ENCODE peak calls at places on chromosome 10, in eight cellular contexts. One of them, this sample, is unnamed.

GRCh38 chr10:43844236-43844635 is 195.6 kb upstream of the ZNF32 start:
- DNase-seq in suprapubic skin: no peak
- DNase-seq in tibial nerve: no peak
- DNase-seq in fibroblast of lung: no peak
- DNase-seq in fibroblast of mammary gland: no peak
- DNase-seq in BE2C: no peak
- DNase-seq in cardiac muscle cell: no peak
- DNase-seq in heart right ventricle: no peak
- DNase-seq in this sample: no peak

GRCh38 chr10:110790913-110791525 is 80.7 kb upstream of the PDCD4 start:
- DNase-seq in fibroblast of lung: no peak
- DNase-seq in tibial nerve: no peak
- DNase-seq in heart right ventricle: no peak
- DNase-seq in fibroblast of mammary gland: no peak
- DNase-seq in cardiac muscle cell: no peak
- DNase-seq in BE2C: no peak
- DNase-seq in suprapubic skin: no peak
- DNase-seq in this sample: no peak

GRCh38 chr10:11716704-11717103 is 25.5 kb upstream of the ECHDC3 start:
- DNase-seq in cardiac muscle cell: no peak
- DNase-seq in fibroblast of mammary gland: no peak
- DNase-seq in fibroblast of lung: no peak
- DNase-seq in BE2C: no peak
- DNase-seq in heart right ventricle: no peak
- DNase-seq in tibial nerve: no peak
- DNase-seq in suprapubic skin: no peak
- DNase-seq in this sample: no peak

GRCh38 chr10:59342723-59343122 is 19.6 kb downstream of the FAM13C start:
- DNase-seq in BE2C: no peak
- DNase-seq in fibroblast of lung: no peak
- DNase-seq in tibial nerve: no peak
- DNase-seq in suprapubic skin: no peak
- DNase-seq in heart right ventricle: no peak
- DNase-seq in cardiac muscle cell: no peak
- DNase-seq in fibroblast of mammary gland: no peak
- DNase-seq in this sample: no peak

GRCh38 chr10:86413046-86413728 is 46.6 kb upstream of the GRID1 start:
- DNase-seq in suprapubic skin: no peak
- DNase-seq in heart right ventricle: no peak
- DNase-seq in tibial nerve: no peak
- DNase-seq in fibroblast of mammary gland: no peak
- DNase-seq in BE2C: no peak
- DNase-seq in fibroblast of lung: peak; percentile 57
- DNase-seq in cardiac muscle cell: peak; percentile 54
- DNase-seq in this sample: peak; percentile 44

GRCh38 chr10:22320591-22321155 is at the start of gene BMI1:
- DNase-seq in tibial nerve: peak; percentile 73
- DNase-seq in BE2C: peak; percentile 84
- DNase-seq in suprapubic skin: peak; percentile 82
- DNase-seq in cardiac muscle cell: peak; percentile 89
- DNase-seq in fibroblast of lung: peak; percentile 77
- DNase-seq in fibroblast of mammary gland: peak; percentile 70
- DNase-seq in heart right ventricle: peak; percentile 87
- DNase-seq in this sample: peak; percentile 73

GRCh38 chr10:132369636-132370185 is 27.3 kb upstream of the PWWP2B start:
- DNase-seq in fibroblast of lung: no peak
- DNase-seq in heart right ventricle: no peak
- DNase-seq in suprapubic skin: peak; percentile 39
- DNase-seq in BE2C: no peak
- DNase-seq in fibroblast of mammary gland: no peak
- DNase-seq in cardiac muscle cell: no peak
- DNase-seq in tibial nerve: no peak
- DNase-seq in this sample: no peak

GRCh38 chr10:25933653-25934608 is at the start of gene MYO3A:
- DNase-seq in fibroblast of mammary gland: no peak
- DNase-seq in fibroblast of lung: no peak
- DNase-seq in tibial nerve: no peak
- DNase-seq in BE2C: no peak
- DNase-seq in suprapubic skin: no peak
- DNase-seq in heart right ventricle: no peak
- DNase-seq in cardiac muscle cell: peak; percentile 5
- DNase-seq in this sample: no peak

GRCh38 chr10:48343871-48344598 is 37.6 kb downstream of the MAPK8 start:
- DNase-seq in BE2C: no peak
- DNase-seq in suprapubic skin: no peak
- DNase-seq in fibroblast of mammary gland: peak; percentile 5
- DNase-seq in heart right ventricle: no peak
- DNase-seq in cardiac muscle cell: no peak
- DNase-seq in tibial nerve: no peak
- DNase-seq in fibroblast of lung: peak; percentile 21
- DNase-seq in this sample: no peak

GRCh38 chr10:106571216-106571954 is 593.1 kb downstream of the SORCS1 start:
- DNase-seq in tibial nerve: no peak
- DNase-seq in cardiac muscle cell: peak; percentile 73
- DNase-seq in BE2C: peak; percentile 19
- DNase-seq in suprapubic skin: no peak
- DNase-seq in fibroblast of lung: peak; percentile 35
- DNase-seq in heart right ventricle: no peak
- DNase-seq in fibroblast of mammary gland: peak; percentile 73
- DNase-seq in this sample: peak; percentile 64

GRCh38 chr10:17375936-17376584 is 78.3 kb downstream of the ST8SIA6 start:
- DNase-seq in tibial nerve: no peak
- DNase-seq in suprapubic skin: no peak
- DNase-seq in fibroblast of mammary gland: peak; percentile 27
- DNase-seq in fibroblast of lung: no peak
- DNase-seq in heart right ventricle: no peak
- DNase-seq in cardiac muscle cell: peak; percentile 15
- DNase-seq in BE2C: peak; percentile 45
- DNase-seq in this sample: no peak
- TF ChIP-seq CTCF in tibial nerve: peak; percentile 6
- TF ChIP-seq CTCF in suprapubic skin: peak; percentile 5
- TF ChIP-seq CTCF in fibroblast of mammary gland: peak; percentile 67
- TF ChIP-seq CTCF in fibroblast of lung: peak; percentile 46
- TF ChIP-seq CTCF in heart right ventricle: peak; percentile 33
- TF ChIP-seq CTCF in cardiac muscle cell: peak; percentile 52
- TF ChIP-seq CTCF in BE2C: peak; percentile 71
- TF ChIP-seq CTCF in this sample: peak; percentile 57

DNA sequence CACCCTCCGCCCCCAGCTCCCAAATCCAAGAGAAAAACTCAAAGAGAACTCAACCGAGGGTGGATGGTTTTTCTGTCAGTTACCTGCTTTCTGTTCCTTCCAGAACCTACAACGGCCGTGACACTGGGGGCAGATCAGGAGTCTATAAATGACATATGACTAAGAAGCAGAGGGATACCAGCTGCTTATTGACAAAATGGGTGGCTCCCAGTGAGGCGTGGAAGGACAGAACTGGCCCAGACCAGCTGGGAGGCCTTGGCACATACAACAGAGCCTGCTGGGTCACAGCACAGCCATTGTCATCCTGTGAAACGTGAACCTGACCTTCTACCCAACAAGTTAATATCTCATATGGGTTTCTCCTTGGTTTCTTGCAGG is 84.3 kb upstream of the ADRB1 start:
- DNase-seq in heart right ventricle: no peak
- DNase-seq in cardiac muscle cell: no peak
- DNase-seq in suprapubic skin: no peak
- DNase-seq in BE2C: no peak
- DNase-seq in tibial nerve: no peak
- DNase-seq in fibroblast of lung: no peak
- DNase-seq in fibroblast of mammary gland: no peak
- DNase-seq in this sample: no peak
- H3K4me3 ChIP-seq in heart right ventricle: no peak overlapping the region
- H3K4me3 ChIP-seq in cardiac muscle cell: no peak overlapping the region
- H3K4me3 ChIP-seq in suprapubic skin: no peak overlapping the region
- H3K4me3 ChIP-seq in BE2C: no peak overlapping the region
- H3K4me3 ChIP-seq in tibial nerve: no peak overlapping the region
- H3K4me3 ChIP-seq in fibroblast of lung: no peak overlapping the region
- H3K4me3 ChIP-seq in fibroblast of mammary gland: no peak overlapping the region
- H3K4me3 ChIP-seq in this sample: no peak overlapping the region

GRCh38 chr10:97321807-97322195 is 2.7 kb downstream of the FRAT1 start:
- DNase-seq in tibial nerve: no peak
- DNase-seq in cardiac muscle cell: no peak
- DNase-seq in fibroblast of mammary gland: no peak
- DNase-seq in BE2C: no peak
- DNase-seq in heart right ventricle: no peak
- DNase-seq in fibroblast of lung: no peak
- DNase-seq in suprapubic skin: no peak
- DNase-seq in this sample: no peak

GRCh38 chr10:97320480-97321031 is 1.5 kb downstream of the FRAT1 start:
- DNase-seq in heart right ventricle: no peak
- DNase-seq in fibroblast of mammary gland: no peak
- DNase-seq in cardiac muscle cell: no peak
- DNase-seq in fibroblast of lung: no peak
- DNase-seq in suprapubic skin: peak; percentile 67
- DNase-seq in tibial nerve: no peak
- DNase-seq in BE2C: no peak
- DNase-seq in this sample: no peak

GRCh38 chr10:97321032-97321806 is 2.1 kb downstream of the FRAT1 start:
- DNase-seq in cardiac muscle cell: no peak
- DNase-seq in tibial nerve: no peak
- DNase-seq in heart right ventricle: peak; percentile 43
- DNase-seq in suprapubic skin: peak; percentile 70
- DNase-seq in fibroblast of lung: no peak
- DNase-seq in BE2C: no peak
- DNase-seq in fibroblast of mammary gland: no peak
- DNase-seq in this sample: no peak

GRCh38 chr10:97318772-97319651 is at the start of gene FRAT1:
- DNase-seq in tibial nerve: peak; percentile 78
- DNase-seq in fibroblast of mammary gland: peak; percentile 94
- DNase-seq in BE2C: peak; percentile 87
- DNase-seq in cardiac muscle cell: peak; percentile 94
- DNase-seq in heart right ventricle: peak; percentile 93
- DNase-seq in suprapubic skin: peak; percentile 95
- DNase-seq in fibroblast of lung: peak; percentile 92
- DNase-seq in this sample: peak; percentile 90

DNA sequence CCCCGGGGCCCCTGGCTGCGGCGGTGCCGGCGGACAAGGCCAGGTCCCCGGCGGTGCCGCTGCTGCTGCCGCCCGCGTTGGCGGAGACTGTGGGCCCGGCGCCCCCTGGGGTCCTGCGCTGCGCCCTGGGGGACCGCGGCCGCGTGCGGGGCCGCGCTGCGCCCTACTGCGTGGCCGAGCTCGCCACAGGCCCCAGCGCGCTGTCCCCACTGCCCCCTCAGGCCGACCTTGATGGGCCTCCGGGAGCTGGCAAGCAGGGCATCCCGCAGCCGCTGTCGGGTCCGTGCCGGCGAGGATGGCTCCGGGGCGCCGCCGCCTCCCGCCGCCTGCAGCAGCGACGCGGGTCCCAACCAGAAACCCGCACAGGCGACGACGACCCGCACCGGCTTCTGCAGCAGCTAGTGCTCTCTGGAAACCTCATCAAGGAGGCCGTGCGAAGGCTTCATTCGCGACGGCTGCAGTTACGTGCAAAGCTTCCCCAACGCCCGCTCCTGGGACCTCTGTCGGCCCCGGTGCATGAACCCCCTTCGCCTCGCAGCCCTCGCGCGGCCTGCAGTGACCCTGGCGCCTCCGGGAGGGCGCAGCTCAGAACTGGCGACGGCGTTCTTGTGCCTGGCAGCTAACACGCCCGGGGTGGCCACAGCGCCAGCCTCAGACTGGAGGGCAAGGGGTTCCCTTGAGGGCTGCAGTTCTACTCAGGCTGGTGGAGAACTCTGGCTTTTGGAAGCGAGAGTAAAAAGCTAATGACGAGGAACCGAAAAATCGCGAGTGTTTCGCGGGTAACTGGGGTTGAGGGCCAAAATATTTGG is 804 bp downstream of the FRAT1 start:
- DNase-seq in heart right ventricle: peak; percentile 26
- DNase-seq in fibroblast of lung: no peak
- DNase-seq in tibial nerve: no peak
- DNase-seq in BE2C: peak; percentile 59
- DNase-seq in suprapubic skin: peak; percentile 75
- DNase-seq in cardiac muscle cell: no peak
- DNase-seq in fibroblast of mammary gland: peak; percentile 14
- DNase-seq in this sample: no peak
- TF ChIP-seq CTCF in heart right ventricle: no peak
- TF ChIP-seq CTCF in fibroblast of lung: no peak
- TF ChIP-seq CTCF in tibial nerve: no peak
- TF ChIP-seq CTCF in BE2C: no peak
- TF ChIP-seq CTCF in suprapubic skin: no peak
- TF ChIP-seq CTCF in cardiac muscle cell: peak; percentile 12
- TF ChIP-seq CTCF in fibroblast of mammary gland: no peak
- TF ChIP-seq CTCF in this sample: no peak

GRCh38 chr10:133372507-133372906 is 647 bp downstream of the ECHS1 start:
- DNase-seq in fibroblast of mammary gland: no peak
- DNase-seq in BE2C: no peak
- DNase-seq in suprapubic skin: no peak
- DNase-seq in heart right ventricle: no peak
- DNase-seq in cardiac muscle cell: no peak
- DNase-seq in tibial nerve: no peak
- DNase-seq in fibroblast of lung: no peak
- DNase-seq in this sample: no peak

GRCh38 chr10:133370026-133370786 is 2.9 kb downstream of the ECHS1 start:
- DNase-seq in cardiac muscle cell: no peak
- DNase-seq in fibroblast of lung: no peak
- DNase-seq in BE2C: no peak
- DNase-seq in tibial nerve: no peak
- DNase-seq in fibroblast of mammary gland: no peak
- DNase-seq in heart right ventricle: no peak
- DNase-seq in suprapubic skin: no peak
- DNase-seq in this sample: no peak

GRCh38 chr10:133375357-133376115 is 2.4 kb upstream of the ECHS1 start:
- DNase-seq in tibial nerve: no peak
- DNase-seq in fibroblast of mammary gland: no peak
- DNase-seq in BE2C: no peak
- DNase-seq in cardiac muscle cell: no peak
- DNase-seq in heart right ventricle: no peak
- DNase-seq in fibroblast of lung: no peak
- DNase-seq in suprapubic skin: no peak
- DNase-seq in this sample: no peak

GRCh38 chr10:133377025-133377817 is 1.8 kb upstream of the PAOX start:
- DNase-seq in cardiac muscle cell: no peak
- DNase-seq in fibroblast of lung: no peak
- DNase-seq in fibroblast of mammary gland: no peak
- DNase-seq in suprapubic skin: no peak
- DNase-seq in BE2C: no peak
- DNase-seq in heart right ventricle: no peak
- DNase-seq in tibial nerve: no peak
- DNase-seq in this sample: no peak

GRCh38 chr10:133373104-133373624 is at the start of gene ECHS1:
- DNase-seq in tibial nerve: peak; percentile 94
- DNase-seq in fibroblast of mammary gland: peak; percentile 84
- DNase-seq in fibroblast of lung: peak; percentile 83
- DNase-seq in heart right ventricle: peak; percentile 96
- DNase-seq in suprapubic skin: peak; percentile 95
- DNase-seq in cardiac muscle cell: peak; percentile 93
- DNase-seq in BE2C: peak; percentile 97
- DNase-seq in this sample: peak; percentile 90
- H3K4me3 ChIP-seq in tibial nerve: peak within 1 kb of the TSS; percentile 61
- H3K4me3 ChIP-seq in fibroblast of mammary gland: peak within 1 kb of the TSS; percentile 73
- H3K4me3 ChIP-seq in fibroblast of lung: peak within 1 kb of the TSS; percentile 66
- H3K4me3 ChIP-seq in heart right ventricle: peak within 1 kb of the TSS; percentile 93
- H3K4me3 ChIP-seq in suprapubic skin: peak within 1 kb of the TSS; percentile 90
- H3K4me3 ChIP-seq in cardiac muscle cell: peak within 1 kb of the TSS; percentile 75
- H3K4me3 ChIP-seq in BE2C: peak within 1 kb of the TSS; percentile 63
- H3K4me3 ChIP-seq in this sample: peak within 1 kb of the TSS; percentile 67